ENCODE peak calls at places on chromosomes 7 and 10, in ten cellular contexts. R is ecto neural progenitor cell; M is hepatic stellate cell; C is GM12865; S is effector CD8-positive, alpha-beta T cell; A is NCI-H1694 treated with DMSO at 0.1 percent for 48 hours; Y is MM.1S; V is aorta; J is GM20000; U is GM13976. X is an unnamed sample.

GRCh38 chr7:129530881-129531391 is 28.6 kb downstream of the SMKR1 start:
- DNase-seq in V (no peak), S (no peak), A (no peak), J (no peak), R (no peak), M (peak), Y (no peak), U (no peak), C (peak), X (peak)

GRCh38 chr10:124288928-124289921 is 129.5 kb downstream of the OAT start:
- DNase-seq in U (no peak), V (peak), S (no peak), A (no peak), M (no peak), R (no peak), J (no peak), Y (no peak), C (no peak), X (no peak)

GRCh38 chr10:4545077-4545476 is 280.9 kb upstream of the AKR1E2 start:
- DNase-seq in C (no peak), J (no peak), V (no peak), M (no peak), Y (no peak), R (no peak), U (no peak), A (no peak), S (no peak), X (peak)

GRCh38 chr7:105388373-105389089 is at the start of gene SRPK2:
- DNase-seq in S (peak), Y (peak), C (peak), M (peak), A (peak), U (peak), V (peak), J (peak), R (peak), X (peak)

GRCh38 chr10:35089641-35090161 is 440 bp downstream of the CUL2 start:
- DNase-seq in S (no peak), A (no peak), R (no peak), U (peak), C (peak), J (peak), M (peak), V (peak), Y (peak), X (peak)

GRCh38 chr7:12550956-12551355 is 19.6 kb upstream of the SCIN start:
- DNase-seq in M (peak), A (no peak), S (no peak), V (no peak), Y (no peak), J (no peak), U (no peak), C (no peak), R (no peak), X (no peak)

GRCh38 chr7:1055084-1055450 is 10.7 kb downstream of the GPR146 start:
- DNase-seq in J (no peak), M (no peak), V (peak), R (no peak), S (peak), C (no peak), Y (no peak), U (no peak), A (peak), X (no peak)

GRCh38 chr7:64590971-64591370 is 28.1 kb upstream of the ZNF680 start:
- DNase-seq in V (no peak), J (no peak), R (no peak), U (no peak), C (no peak), Y (no peak), A (no peak), M (no peak), S (no peak), X (no peak)

GRCh38 chr10:5659702-5660528 is 6.5 kb downstream of the ASB13 start:
- DNase-seq in R (no peak), C (peak), U (peak), J (peak), Y (no peak), M (peak), S (no peak), A (no peak), V (peak), X (peak)

GRCh38 chr10:58753425-58753824 is 240.8 kb downstream of the BICC1 start:
- DNase-seq in J (no peak), S (no peak), U (no peak), M (no peak), C (no peak), Y (no peak), A (no peak), R (no peak), V (no peak), X (no peak)

X was measured in AG08395.